ENCODE peak calls at places on chromosomes 13 and 19, in nine cellular contexts. Y is right cardiac atrium, B is spleen, R is testis, A is dorsolateral prefrontal cortex, H is DND-41, E is tibial nerve, K is Peyer's patch, V is colonic mucosa. Q is an unnamed sample.

GRCh38 chr13:100734194-100734720 is 59.7 kb upstream of the TMTC4 start:
- DNase-seq in Y (no peak), B (no peak), R (no peak), A (no peak), H (no peak), E (no peak), K (no peak), V (no peak), Q (no peak)

GRCh38 chr19:40759352-40759751 is 8.3 kb downstream of the SNRPA start:
- DNase-seq in Y (no peak), B (no peak), R (no peak), A (no peak), H (no peak), E (no peak), K (no peak), V (no peak), Q (no peak)

GRCh38 chr13:67221630-67222226 is 8.4 kb downstream of the PCDH9 start:
- DNase-seq in Y (no peak), B (no peak), R (no peak), A (no peak), H (no peak), E (no peak), K (no peak), V (no peak), Q (no peak)

GRCh38 chr13:75222031-75222430 is 259.9 kb downstream of the TBC1D4 start:
- DNase-seq in Y (peak; percentile 24), B (no peak), R (no peak), A (no peak), H (no peak), E (peak; percentile 16), K (no peak), V (no peak), Q (no peak)

GRCh38 chr19:18647807-18648206 is 11.0 kb downstream of the KLHL26 start:
- DNase-seq in Y (no peak), B (no peak), R (no peak), A (no peak), H (no peak), E (no peak), K (no peak), V (no peak), Q (no peak)

GRCh38 chr19:7460562-7460966 is 28.3 kb downstream of the PEX11G start:
- DNase-seq in Y (no peak), B (no peak), R (no peak), A (no peak), H (no peak), E (no peak), K (no peak), V (no peak), Q (no peak)

GRCh38 chr13:87677334-87678234 is 6.4 kb downstream of the SLITRK5 start:
- DNase-seq in Y (no peak), B (peak; percentile 80), R (no peak), A (no peak), H (no peak), E (no peak), K (peak; percentile 44), V (no peak), Q (peak; percentile 14)

GRCh38 chr13:90454002-90454636 is 893.4 kb upstream of the MIR17HG start:
- DNase-seq in Y (no peak), B (no peak), R (no peak), A (no peak), H (no peak), E (no peak), K (no peak), V (no peak), Q (no peak)

GRCh38 chr19:32406161-32407003 is 812 bp downstream of the DPY19L3 start:
- DNase-seq in Y (no peak), B (no peak), R (no peak), A (no peak), H (no peak), E (no peak), K (no peak), V (no peak), Q (no peak)

GRCh38 chr19:32404939-32405430 is 585 bp upstream of the DPY19L3 start:
- DNase-seq in Y (peak; percentile 66), B (no peak), R (peak; percentile 62), A (peak; percentile 64), H (no peak), E (peak; percentile 50), K (peak; percentile 72), V (peak; percentile 61), Q (no peak)

GRCh38 chr19:32404213-32404938 is 1.2 kb upstream of the DPY19L3 start:
- DNase-seq in Y (no peak), B (peak; percentile 81), R (no peak), A (no peak), H (peak; percentile 10), E (no peak), K (no peak), V (no peak), Q (no peak)

GRCh38 chr19:32405431-32406160 is at the start of gene DPY19L3:
- DNase-seq in Y (peak; percentile 95), B (peak; percentile 98), R (peak; percentile 98), A (peak; percentile 98), H (peak; percentile 94), E (peak; percentile 94), K (peak; percentile 98), V (peak; percentile 96), Q (peak; percentile 92)

DNA sequence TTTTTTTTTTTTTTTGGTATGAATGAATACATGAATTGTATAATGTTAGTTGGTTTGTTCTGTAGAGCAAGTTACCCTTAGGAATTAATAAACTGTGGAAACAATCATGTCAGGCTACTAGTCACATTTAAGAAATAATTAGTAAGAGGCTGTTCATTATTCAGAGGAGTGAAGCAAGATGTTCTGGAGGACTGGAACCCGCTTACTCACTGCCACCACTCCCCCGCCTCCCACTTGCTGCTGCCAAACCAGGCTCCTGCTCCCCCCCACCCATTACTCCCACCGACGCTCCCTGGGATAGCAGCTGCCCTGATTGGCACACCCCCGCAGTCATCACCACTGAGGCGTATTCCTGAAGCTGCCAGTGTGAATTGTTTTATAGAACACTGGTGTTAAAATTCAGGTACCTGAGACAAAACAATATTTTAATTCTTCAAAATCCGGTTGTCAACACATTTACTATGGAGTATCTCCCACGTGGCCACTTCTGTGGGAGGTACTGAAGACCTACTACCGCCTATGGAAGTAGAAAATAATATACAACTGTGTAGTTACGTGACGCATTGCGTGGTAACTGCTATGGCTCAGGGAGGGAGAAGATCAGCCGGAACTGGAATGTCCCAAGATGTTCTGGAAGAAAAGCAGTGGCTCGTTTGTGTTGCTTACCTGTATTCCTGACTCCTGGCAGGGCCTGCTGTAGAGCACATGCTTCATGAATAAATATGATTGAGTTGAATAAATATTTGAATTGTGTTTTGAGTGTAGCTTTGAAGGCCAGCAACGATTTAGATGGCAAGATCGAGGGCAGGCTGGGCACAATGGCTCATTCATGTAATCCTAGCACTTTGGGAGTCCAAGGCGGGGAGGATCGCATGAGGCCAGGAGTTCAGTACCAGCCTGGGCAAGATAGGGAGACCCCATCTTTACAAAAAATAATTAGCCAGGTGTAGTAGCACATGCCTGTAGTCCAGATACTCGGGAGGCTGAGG is 1.7 kb downstream of the DPY19L3 start:
- DNase-seq in Y (peak; percentile 55), B (no peak), R (peak; percentile 86), A (peak; percentile 23), H (no peak), E (no peak), K (no peak), V (no peak), Q (no peak)
- H3K27ac ChIP-seq in Y (no peak overlapping the region), B (peak overlapping the region; percentile 97), R (peak overlapping the region; percentile 27), A (peak overlapping the region; percentile 98), H (no peak overlapping the region), E (peak overlapping the region; percentile 98), K (no peak overlapping the region), V (no peak overlapping the region), Q (peak overlapping the region; percentile 88)

DNA sequence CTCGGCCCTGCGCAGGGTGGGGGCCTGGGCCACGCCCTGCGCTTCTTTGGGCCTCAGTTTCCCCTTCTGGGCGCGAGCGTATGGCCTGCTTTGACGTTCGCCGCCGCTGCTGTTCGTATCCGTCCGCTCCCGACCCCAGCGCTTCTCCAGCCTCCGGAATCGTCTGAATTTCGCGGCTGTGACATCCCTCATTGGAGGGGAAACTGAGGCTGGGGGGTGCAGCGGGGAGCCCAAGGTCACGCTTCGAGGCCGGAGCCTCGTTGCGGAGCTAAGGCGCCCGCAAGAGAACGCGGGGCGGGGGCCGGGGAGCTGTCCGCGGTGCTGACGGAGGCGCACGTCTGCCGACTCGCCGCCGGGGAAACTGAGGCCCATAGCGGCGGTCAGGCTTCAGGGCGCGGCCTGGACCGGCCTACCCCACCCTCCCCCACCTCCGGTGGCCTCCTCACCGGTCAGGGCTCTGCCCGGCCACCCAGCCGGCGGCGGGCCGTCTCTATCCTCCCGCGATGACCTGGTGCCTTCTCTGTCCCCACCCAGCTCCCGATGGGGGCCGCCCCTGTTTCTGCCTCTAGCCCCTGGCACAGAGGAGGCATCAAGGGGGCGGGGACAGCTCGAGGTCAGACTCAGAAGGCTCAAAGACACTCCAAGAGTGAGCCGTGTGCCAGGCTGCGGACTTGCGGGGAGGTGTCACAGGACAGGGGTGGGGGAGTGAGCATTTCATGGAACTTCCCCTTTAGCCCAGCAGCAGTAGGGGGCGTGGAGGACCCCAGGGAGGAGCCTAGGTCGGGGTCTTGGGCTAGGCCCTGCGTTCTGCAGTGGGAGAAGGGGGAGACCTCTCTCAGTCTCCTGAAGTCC is 3.0 kb upstream of the APC2 start:
- DNase-seq in Y (no peak), B (no peak), R (no peak), A (no peak), H (no peak), E (no peak), K (no peak), V (no peak), Q (no peak)
- H3K27me3 ChIP-seq in Y (no peaks in the 10 kb centered on the region), B (peaks cover 68% of the 10 kb centered on the region), R (peaks cover 3% of the 10 kb centered on the region), A (no peaks in the 10 kb centered on the region), H (peaks cover 7% of the 10 kb centered on the region), E (no peaks in the 10 kb centered on the region), K (peaks cover 57% of the 10 kb centered on the region), V (peaks cover 65% of the 10 kb centered on the region), Q (peaks cover 46% of the 10 kb centered on the region)

GRCh38 chr19:49816616-49817015 is 1.5 kb upstream of the MED25 start:
- DNase-seq in Y (no peak), B (no peak), R (no peak), A (no peak), H (no peak), E (no peak), K (no peak), V (no peak), Q (no peak)

GRCh38 chr19:49823472-49823871 is 5.4 kb downstream of the MED25 start:
- DNase-seq in Y (no peak), B (no peak), R (no peak), A (no peak), H (no peak), E (no peak), K (peak; percentile 61), V (no peak), Q (no peak)

GRCh38 chr19:49818691-49819331 is 722 bp downstream of the MED25 start:
- DNase-seq in Y (peak; percentile 42), B (peak; percentile 86), R (no peak), A (no peak), H (no peak), E (no peak), K (no peak), V (no peak), Q (no peak)

GRCh38 chr19:49817964-49818690 is at the start of gene MED25:
- DNase-seq in Y (peak; percentile 88), B (peak; percentile 96), R (peak; percentile 88), A (peak; percentile 84), H (peak; percentile 85), E (peak; percentile 74), K (peak; percentile 93), V (peak; percentile 88), Q (peak; percentile 83)

DNA sequence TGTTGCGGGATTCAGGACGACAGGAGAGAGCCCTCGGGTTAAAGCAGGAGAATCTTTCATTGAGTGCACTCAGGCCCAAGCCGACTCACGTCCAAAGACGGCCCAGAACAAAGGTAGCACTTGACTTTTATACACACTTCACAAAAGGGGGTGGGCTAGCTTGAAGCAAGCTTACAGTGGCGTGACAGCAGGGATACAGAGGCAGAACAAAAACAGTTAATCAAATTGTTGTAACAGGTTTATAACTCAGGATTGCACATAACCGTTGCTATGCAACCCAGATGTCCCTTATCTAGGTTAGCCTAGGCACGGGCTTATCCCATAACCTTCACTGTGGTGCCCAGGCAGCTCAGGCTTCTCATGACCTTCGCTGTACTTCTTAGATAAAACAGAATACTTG is 2.0 kb downstream of the MED25 start:
- DNase-seq in Y (no peak), B (no peak), R (peak; percentile 86), A (no peak), H (no peak), E (no peak), K (no peak), V (no peak), Q (no peak)
- H3K27ac ChIP-seq in Y (peak overlapping the region; percentile 51), B (no peak overlapping the region), R (no peak overlapping the region), A (no peak overlapping the region), H (no peak overlapping the region), E (no peak overlapping the region), K (no peak overlapping the region), V (no peak overlapping the region), Q (peak overlapping the region; percentile 38)

GRCh38 chr19:41921280-41922219 is 6.7 kb downstream of the ERFL start:
- DNase-seq in Y (no peak), B (no peak), R (no peak), A (no peak), H (no peak), E (no peak), K (no peak), V (no peak), Q (no peak)
- H3K27me3 ChIP-seq in Y (no peaks in the 10 kb centered on the region), B (peaks cover 77% of the 10 kb centered on the region), R (no peaks in the 10 kb centered on the region), A (peaks cover 47% of the 10 kb centered on the region), H (no peaks in the 10 kb centered on the region), E (no peaks in the 10 kb centered on the region), K (peaks cover 28% of the 10 kb centered on the region), V (peaks cover 13% of the 10 kb centered on the region), Q (peaks cover 7% of the 10 kb centered on the region)